ENCODE peak calls at places on chromosomes 12 and 14, in nine cellular contexts. One of them, this sample, is unnamed.

GRCh38 chr14:77603654-77604270 is 12.7 kb downstream of the SPTLC2 start:
- DNase-seq in HTR-8/SVneo: no peak
- DNase-seq in left lobe of liver: no peak
- DNase-seq in BJ: no peak
- DNase-seq in iPS-NIHi11: no peak
- DNase-seq in fibroblast of lung: peak
- DNase-seq in brain microvascular endothelial cell: no peak
- DNase-seq in AG10803: no peak
- DNase-seq in NCI-H460: peak
- DNase-seq in this sample: no peak

GRCh38 chr14:31154956-31155355 is 52.6 kb downstream of the HECTD1 start:
- DNase-seq in BJ: no peak
- DNase-seq in HTR-8/SVneo: no peak
- DNase-seq in NCI-H460: no peak
- DNase-seq in iPS-NIHi11: no peak
- DNase-seq in left lobe of liver: no peak
- DNase-seq in fibroblast of lung: peak
- DNase-seq in brain microvascular endothelial cell: no peak
- DNase-seq in AG10803: peak
- DNase-seq in this sample: no peak

GRCh38 chr12:130878193-130879185 is 6.6 kb downstream of the RAN start:
- DNase-seq in AG10803: no peak
- DNase-seq in fibroblast of lung: no peak
- DNase-seq in iPS-NIHi11: peak
- DNase-seq in left lobe of liver: no peak
- DNase-seq in NCI-H460: no peak
- DNase-seq in HTR-8/SVneo: no peak
- DNase-seq in brain microvascular endothelial cell: no peak
- DNase-seq in BJ: no peak
- DNase-seq in this sample: no peak

GRCh38 chr12:46124848-46125619 is 134.7 kb upstream of the SCAF11 start:
- DNase-seq in AG10803: peak
- DNase-seq in brain microvascular endothelial cell: peak
- DNase-seq in NCI-H460: peak
- DNase-seq in left lobe of liver: no peak
- DNase-seq in fibroblast of lung: peak
- DNase-seq in iPS-NIHi11: peak
- DNase-seq in HTR-8/SVneo: peak
- DNase-seq in BJ: peak
- DNase-seq in this sample: peak

GRCh38 chr12:50961708-50962107 is 9.4 kb downstream of the HIGD1C start:
- DNase-seq in left lobe of liver: no peak
- DNase-seq in iPS-NIHi11: no peak
- DNase-seq in brain microvascular endothelial cell: peak
- DNase-seq in NCI-H460: no peak
- DNase-seq in fibroblast of lung: peak
- DNase-seq in BJ: no peak
- DNase-seq in AG10803: peak
- DNase-seq in HTR-8/SVneo: no peak
- DNase-seq in this sample: no peak

GRCh38 chr14:56378474-56378873 is 201.1 kb upstream of the TMEM260 start:
- DNase-seq in brain microvascular endothelial cell: peak
- DNase-seq in iPS-NIHi11: no peak
- DNase-seq in BJ: peak
- DNase-seq in left lobe of liver: no peak
- DNase-seq in NCI-H460: no peak
- DNase-seq in fibroblast of lung: peak
- DNase-seq in AG10803: peak
- DNase-seq in HTR-8/SVneo: no peak
- DNase-seq in this sample: no peak

GRCh38 chr12:42346603-42347002 is 20.6 kb downstream of the PPHLN1 start:
- DNase-seq in BJ: no peak
- DNase-seq in brain microvascular endothelial cell: no peak
- DNase-seq in fibroblast of lung: no peak
- DNase-seq in left lobe of liver: no peak
- DNase-seq in NCI-H460: no peak
- DNase-seq in HTR-8/SVneo: no peak
- DNase-seq in iPS-NIHi11: no peak
- DNase-seq in AG10803: no peak
- DNase-seq in this sample: no peak

GRCh38 chr14:73815849-73816816 is 35.5 kb upstream of the PTGR2 start:
- DNase-seq in brain microvascular endothelial cell: no peak
- DNase-seq in left lobe of liver: no peak
- DNase-seq in AG10803: no peak
- DNase-seq in iPS-NIHi11: no peak
- DNase-seq in fibroblast of lung: peak
- DNase-seq in HTR-8/SVneo: no peak
- DNase-seq in NCI-H460: no peak
- DNase-seq in BJ: no peak
- DNase-seq in this sample: no peak

GRCh38 chr14:35669782-35670181 is 135.8 kb downstream of the INSM2 start:
- DNase-seq in iPS-NIHi11: no peak
- DNase-seq in fibroblast of lung: peak
- DNase-seq in BJ: no peak
- DNase-seq in HTR-8/SVneo: no peak
- DNase-seq in brain microvascular endothelial cell: peak
- DNase-seq in left lobe of liver: no peak
- DNase-seq in AG10803: peak
- DNase-seq in NCI-H460: no peak
- DNase-seq in this sample: no peak

GRCh38 chr12:88993655-88994054 is 358.6 kb downstream of the DUSP6 start:
- DNase-seq in AG10803: peak
- DNase-seq in brain microvascular endothelial cell: peak
- DNase-seq in NCI-H460: peak
- DNase-seq in iPS-NIHi11: peak
- DNase-seq in HTR-8/SVneo: peak
- DNase-seq in fibroblast of lung: peak
- DNase-seq in left lobe of liver: no peak
- DNase-seq in BJ: peak
- DNase-seq in this sample: no peak

GRCh38 chr14:61270714-61271113 is 10.4 kb downstream of the TMEM30B start:
- DNase-seq in NCI-H460: no peak
- DNase-seq in AG10803: no peak
- DNase-seq in brain microvascular endothelial cell: no peak
- DNase-seq in left lobe of liver: no peak
- DNase-seq in HTR-8/SVneo: no peak
- DNase-seq in fibroblast of lung: no peak
- DNase-seq in iPS-NIHi11: no peak
- DNase-seq in BJ: no peak
- DNase-seq in this sample: no peak

GRCh38 chr14:92470215-92470614 is 43.4 kb upstream of the RIN3 start:
- DNase-seq in HTR-8/SVneo: no peak
- DNase-seq in fibroblast of lung: peak
- DNase-seq in AG10803: peak
- DNase-seq in NCI-H460: no peak
- DNase-seq in iPS-NIHi11: peak
- DNase-seq in brain microvascular endothelial cell: no peak
- DNase-seq in left lobe of liver: no peak
- DNase-seq in BJ: peak
- DNase-seq in this sample: no peak

GRCh38 chr12:32698285-32698684 is 19.2 kb downstream of the DNM1L start:
- DNase-seq in fibroblast of lung: no peak
- DNase-seq in brain microvascular endothelial cell: no peak
- DNase-seq in left lobe of liver: no peak
- DNase-seq in NCI-H460: no peak
- DNase-seq in HTR-8/SVneo: no peak
- DNase-seq in AG10803: no peak
- DNase-seq in BJ: no peak
- DNase-seq in iPS-NIHi11: peak
- DNase-seq in this sample: no peak

GRCh38 chr14:94342334-94342934 is 19.3 kb upstream of the SERPINA6 start:
- DNase-seq in HTR-8/SVneo: peak
- DNase-seq in fibroblast of lung: peak
- DNase-seq in AG10803: peak
- DNase-seq in left lobe of liver: peak
- DNase-seq in NCI-H460: peak
- DNase-seq in BJ: peak
- DNase-seq in brain microvascular endothelial cell: peak
- DNase-seq in iPS-NIHi11: no peak
- DNase-seq in this sample: peak

GRCh38 chr12:64042901-64043300 is 179.2 kb downstream of the KICS2 start:
- DNase-seq in AG10803: peak
- DNase-seq in BJ: peak
- DNase-seq in brain microvascular endothelial cell: no peak
- DNase-seq in iPS-NIHi11: no peak
- DNase-seq in HTR-8/SVneo: no peak
- DNase-seq in left lobe of liver: no peak
- DNase-seq in NCI-H460: no peak
- DNase-seq in fibroblast of lung: no peak
- DNase-seq in this sample: no peak

GRCh38 chr12:131910302-131911110 is 16.1 kb downstream of the ULK1 start:
- DNase-seq in brain microvascular endothelial cell: no peak
- DNase-seq in NCI-H460: no peak
- DNase-seq in BJ: no peak
- DNase-seq in fibroblast of lung: no peak
- DNase-seq in iPS-NIHi11: peak
- DNase-seq in AG10803: no peak
- DNase-seq in HTR-8/SVneo: no peak
- DNase-seq in left lobe of liver: no peak
- DNase-seq in this sample: no peak

GRCh38 chr14:96249016-96249415 is 7.0 kb upstream of the BDKRB1 start:
- DNase-seq in NCI-H460: no peak
- DNase-seq in BJ: peak
- DNase-seq in fibroblast of lung: peak
- DNase-seq in left lobe of liver: no peak
- DNase-seq in HTR-8/SVneo: peak
- DNase-seq in iPS-NIHi11: no peak
- DNase-seq in brain microvascular endothelial cell: peak
- DNase-seq in AG10803: peak
- DNase-seq in this sample: peak

GRCh38 chr14:33792387-33793368 is 158.2 kb downstream of the EGLN3 start:
- DNase-seq in HTR-8/SVneo: peak
- DNase-seq in fibroblast of lung: peak
- DNase-seq in brain microvascular endothelial cell: peak
- DNase-seq in NCI-H460: peak
- DNase-seq in BJ: peak
- DNase-seq in AG10803: peak
- DNase-seq in iPS-NIHi11: peak
- DNase-seq in left lobe of liver: peak
- DNase-seq in this sample: peak

GRCh38 chr14:44778562-44778961 is 183.2 kb downstream of the KLHL28 start:
- DNase-seq in AG10803: peak
- DNase-seq in HTR-8/SVneo: peak
- DNase-seq in brain microvascular endothelial cell: no peak
- DNase-seq in left lobe of liver: no peak
- DNase-seq in iPS-NIHi11: peak
- DNase-seq in fibroblast of lung: peak
- DNase-seq in BJ: no peak
- DNase-seq in NCI-H460: no peak
- DNase-seq in this sample: no peak

GRCh38 chr12:131006036-131006735 is 52.5 kb downstream of the ADGRD1 start:
- DNase-seq in iPS-NIHi11: no peak
- DNase-seq in fibroblast of lung: no peak
- DNase-seq in NCI-H460: no peak
- DNase-seq in AG10803: no peak
- DNase-seq in HTR-8/SVneo: no peak
- DNase-seq in left lobe of liver: no peak
- DNase-seq in BJ: no peak
- DNase-seq in brain microvascular endothelial cell: no peak
- DNase-seq in this sample: no peak

GRCh38 chr12:74021937-74022336 is 515.7 kb upstream of the ATXN7L3B start:
- DNase-seq in NCI-H460: peak
- DNase-seq in iPS-NIHi11: peak
- DNase-seq in brain microvascular endothelial cell: peak
- DNase-seq in HTR-8/SVneo: peak
- DNase-seq in BJ: no peak
- DNase-seq in fibroblast of lung: peak
- DNase-seq in AG10803: no peak
- DNase-seq in left lobe of liver: peak
- DNase-seq in this sample: no peak

GRCh38 chr12:24378548-24379011 is 429.1 kb upstream of the SOX5 start:
- DNase-seq in iPS-NIHi11: peak
- DNase-seq in NCI-H460: no peak
- DNase-seq in HTR-8/SVneo: no peak
- DNase-seq in BJ: peak
- DNase-seq in brain microvascular endothelial cell: peak
- DNase-seq in fibroblast of lung: peak
- DNase-seq in AG10803: no peak
- DNase-seq in left lobe of liver: no peak
- DNase-seq in this sample: no peak

GRCh38 chr14:77615231-77616132 is 955 bp downstream of the SPTLC2 start:
- DNase-seq in NCI-H460: no peak
- DNase-seq in HTR-8/SVneo: no peak
- DNase-seq in brain microvascular endothelial cell: no peak
- DNase-seq in iPS-NIHi11: no peak
- DNase-seq in left lobe of liver: peak
- DNase-seq in AG10803: no peak
- DNase-seq in fibroblast of lung: peak
- DNase-seq in BJ: no peak
- DNase-seq in this sample: peak

GRCh38 chr12:95130096-95130495 is 56.7 kb upstream of the NR2C1 start:
- DNase-seq in brain microvascular endothelial cell: peak
- DNase-seq in NCI-H460: no peak
- DNase-seq in BJ: no peak
- DNase-seq in iPS-NIHi11: no peak
- DNase-seq in left lobe of liver: no peak
- DNase-seq in fibroblast of lung: peak
- DNase-seq in AG10803: no peak
- DNase-seq in HTR-8/SVneo: no peak
- DNase-seq in this sample: no peak

GRCh38 chr12:106416273-106416672 is 58.7 kb downstream of the POLR3B start:
- DNase-seq in HTR-8/SVneo: no peak
- DNase-seq in AG10803: peak
- DNase-seq in iPS-NIHi11: peak
- DNase-seq in brain microvascular endothelial cell: no peak
- DNase-seq in fibroblast of lung: peak
- DNase-seq in NCI-H460: no peak
- DNase-seq in BJ: no peak
- DNase-seq in left lobe of liver: no peak
- DNase-seq in this sample: no peak

GRCh38 chr12:17992002-17992656 is 97.9 kb downstream of the RERGL start:
- DNase-seq in HTR-8/SVneo: no peak
- DNase-seq in brain microvascular endothelial cell: peak
- DNase-seq in iPS-NIHi11: peak
- DNase-seq in BJ: no peak
- DNase-seq in fibroblast of lung: peak
- DNase-seq in NCI-H460: peak
- DNase-seq in left lobe of liver: no peak
- DNase-seq in AG10803: peak
- DNase-seq in this sample: peak

GRCh38 chr12:75587340-75588106 is 76.1 kb upstream of the KRR1 start:
- DNase-seq in AG10803: no peak
- DNase-seq in BJ: no peak
- DNase-seq in HTR-8/SVneo: no peak
- DNase-seq in left lobe of liver: no peak
- DNase-seq in brain microvascular endothelial cell: no peak
- DNase-seq in NCI-H460: no peak
- DNase-seq in fibroblast of lung: peak
- DNase-seq in iPS-NIHi11: no peak
- DNase-seq in this sample: no peak

This sample was measured in T1000.